ENCODE peak calls at places on chromosome 1, in ten cellular contexts. S, Q, X, B, C, L, H, A, E and U are unnamed samples.

GRCh38 chr1:93042134-93042821 is 36.8 kb upstream of the MTF2 start:
- DNase-seq in H (no peak), C (no peak), A (no peak), L (no peak), S (no peak), X (no peak), Q (no peak), E (peak; percentile 68), B (no peak), U (no peak)

GRCh38 chr1:67060811-67061218 is 6.9 kb upstream of the SLC35D1 start:
- DNase-seq in A (no peak), Q (peak; percentile 97), B (peak; percentile 93), S (no peak), E (no peak), X (peak; percentile 96), C (peak; percentile 23), L (no peak), H (no peak), U (no peak)

GRCh38 chr1:61241864-61242472 is 159.6 kb downstream of the NFIA start:
- DNase-seq in B (no peak), A (no peak), L (no peak), Q (no peak), C (no peak), E (no peak), X (no peak), S (no peak), H (no peak), U (no peak)

GRCh38 chr1:12059722-12060464 is 3.2 kb upstream of the TNFRSF8 start:
- DNase-seq in S (no peak), X (no peak), A (no peak), C (no peak), L (no peak), B (no peak), E (no peak), Q (no peak), H (no peak), U (no peak)

GRCh38 chr1:231278100-231278790 is 37.2 kb downstream of the GNPAT start:
- DNase-seq in H (peak; percentile 71), B (no peak), Q (no peak), A (peak; percentile 66), S (no peak), C (peak; percentile 61), L (no peak), E (no peak), X (no peak), U (peak; percentile 54)

GRCh38 chr1:172383541-172383940 is 36.9 kb upstream of the C1orf105 start:
- DNase-seq in E (no peak), H (no peak), C (no peak), L (no peak), B (no peak), X (peak; percentile 83), Q (no peak), S (no peak), A (no peak), U (no peak)

GRCh38 chr1:173476197-173476663 is 905 bp upstream of the PRDX6 start:
- DNase-seq in X (no peak), L (no peak), Q (no peak), S (no peak), H (no peak), C (no peak), A (no peak), B (peak; percentile 40), E (no peak), U (no peak)

GRCh38 chr1:216459651-216460200 is 36.5 kb upstream of the USH2A start:
- DNase-seq in B (peak; percentile 75), S (no peak), X (no peak), Q (no peak), L (no peak), C (no peak), E (no peak), H (no peak), A (no peak), U (no peak)

GRCh38 chr1:241156231-241156965 is 200.6 kb downstream of the RGS7 start:
- DNase-seq in E (no peak), H (no peak), Q (no peak), S (no peak), B (peak; percentile 97), C (no peak), A (no peak), X (peak; percentile 29), L (no peak), U (no peak)

GRCh38 chr1:4006676-4007374 is 106.8 kb upstream of the C1orf174 start:
- DNase-seq in E (no peak), L (no peak), B (no peak), A (no peak), H (no peak), S (no peak), Q (no peak), X (no peak), C (no peak), U (no peak)

GRCh38 chr1:160419150-160419837 is 18.9 kb downstream of the VANGL2 start:
- DNase-seq in A (no peak), H (no peak), B (no peak), C (no peak), S (no peak), X (no peak), E (peak; percentile 10), L (no peak), Q (no peak), U (no peak)

GRCh38 chr1:212344905-212345304 is 59.7 kb downstream of the PPP2R5A start:
- DNase-seq in X (no peak), H (no peak), L (no peak), B (no peak), S (no peak), A (no peak), Q (no peak), E (no peak), C (no peak), U (no peak)

GRCh38 chr1:30936541-30937171 is 28.1 kb upstream of the SDC3 start:
- DNase-seq in S (no peak), H (no peak), C (no peak), A (no peak), L (no peak), X (no peak), Q (no peak), B (no peak), E (no peak), U (no peak)

GRCh38 chr1:107976431-107977215 is 11.6 kb upstream of the VAV3 start:
- DNase-seq in L (no peak), S (no peak), C (no peak), E (no peak), A (no peak), H (no peak), Q (no peak), B (no peak), X (peak; percentile 72), U (no peak)
- TF ChIP-seq CTCF in L (no peak), S (no peak), C (no peak), E (no peak), A (no peak), H (no peak), Q (no peak), B (no peak), X (no peak), U (no peak)

DNA sequence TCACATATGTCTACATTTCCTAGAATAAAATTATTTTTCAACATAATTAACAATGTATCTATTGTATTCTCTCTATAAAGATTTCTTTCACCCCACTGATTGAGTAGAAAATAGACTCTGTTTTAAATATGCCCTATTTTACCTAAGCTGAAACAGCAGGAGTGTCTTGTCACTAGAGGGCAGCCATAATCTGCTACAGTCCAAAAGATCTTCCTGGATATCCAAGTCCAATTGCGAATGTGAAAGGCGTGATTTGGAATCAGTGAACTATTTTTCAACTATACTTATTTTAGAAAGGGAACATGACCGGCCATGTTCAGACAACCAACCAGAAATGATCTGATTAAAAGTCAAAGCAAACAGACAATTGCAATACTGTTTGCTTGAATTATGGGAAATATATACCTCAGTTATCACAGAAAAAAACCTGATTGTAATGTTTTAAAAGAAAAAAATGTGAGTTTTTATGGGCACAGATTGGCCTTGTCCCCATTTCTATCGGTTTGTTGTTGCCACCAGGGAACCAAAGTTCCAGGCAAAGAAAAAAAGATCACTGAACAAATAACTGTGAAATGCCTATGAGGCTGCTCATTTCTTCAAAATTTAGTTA is 1211.0 kb upstream of the ADGRL4 start:
- DNase-seq in S (no peak), C (no peak), H (no peak), B (peak; percentile 73), A (peak; percentile 5), L (no peak), E (no peak), Q (peak; percentile 20), X (peak; percentile 73), U (no peak)
- TF ChIP-seq CTCF in S (peak; percentile 61), C (peak; percentile 19), H (peak; percentile 52), B (peak; percentile 84), A (peak; percentile 40), L (peak; percentile 26), E (peak; percentile 9), Q (peak; percentile 79), X (peak; percentile 77), U (no peak)

DNA sequence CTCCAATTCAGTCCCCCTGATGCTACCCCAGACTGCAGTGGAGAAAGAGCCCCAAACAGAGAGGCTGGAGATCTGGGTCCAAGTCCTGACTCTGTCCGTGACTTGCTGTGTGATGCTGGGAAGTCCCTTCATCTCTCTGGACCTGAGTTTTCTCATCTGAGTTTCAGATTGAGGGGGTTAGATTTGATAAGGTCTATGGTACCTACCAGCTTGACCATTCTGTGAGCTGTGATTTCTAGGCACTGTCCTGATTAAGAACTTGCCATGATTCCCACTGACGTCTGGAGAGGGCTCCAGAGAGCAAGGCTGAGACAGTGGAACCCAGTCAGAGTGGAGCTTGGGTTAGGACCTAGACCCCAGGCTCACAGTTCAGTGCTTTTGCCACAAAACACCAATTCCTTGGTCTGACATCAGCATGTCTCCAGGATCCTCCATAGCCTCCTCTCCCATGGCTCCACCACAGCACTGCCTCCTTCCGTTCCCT is 43.8 kb upstream of the DMBX1 start:
- DNase-seq in Q (no peak), S (no peak), X (no peak), C (no peak), A (no peak), L (no peak), E (no peak), B (no peak), H (no peak), U (no peak)
- TF ChIP-seq CTCF in Q (no peak), S (peak; percentile 27), X (peak; percentile 11), C (no peak), A (no peak), L (no peak), E (no peak), B (peak; percentile 21), H (no peak), U (no peak)

GRCh38 chr1:64469977-64470669 is at the start of gene CACHD1:
- DNase-seq in B (peak; percentile 75), S (peak; percentile 82), A (peak; percentile 76), Q (peak; percentile 33), L (peak; percentile 87), E (peak; percentile 78), X (peak; percentile 80), C (peak; percentile 79), H (peak; percentile 74), U (peak; percentile 70)

GRCh38 chr1:64471218-64471719 is 1.3 kb downstream of the CACHD1 start:
- DNase-seq in C (peak; percentile 44), Q (no peak), H (peak; percentile 25), X (peak; percentile 26), S (peak; percentile 55), B (no peak), L (peak; percentile 64), E (peak; percentile 25), A (peak; percentile 32), U (peak; percentile 53)

GRCh38 chr1:64470670-64471217 is 815 bp downstream of the CACHD1 start:
- DNase-seq in A (peak; percentile 9), H (peak; percentile 25), Q (no peak), B (no peak), E (peak; percentile 32), X (peak; percentile 32), S (peak; percentile 35), L (peak; percentile 61), C (peak; percentile 35), U (no peak)

GRCh38 chr1:64469614-64469976 is 334 bp upstream of the CACHD1 start:
- DNase-seq in B (no peak), C (no peak), X (peak; percentile 9), L (no peak), S (no peak), Q (no peak), A (no peak), H (peak; percentile 14), E (no peak), U (no peak)

GRCh38 chr1:64469121-64469520 is 808 bp upstream of the CACHD1 start:
- DNase-seq in E (no peak), Q (no peak), L (no peak), X (no peak), H (no peak), A (no peak), S (peak; percentile 50), B (no peak), C (no peak), U (no peak)
- TF ChIP-seq CTCF in E (no peak), Q (no peak), L (no peak), X (no peak), H (no peak), A (no peak), S (no peak), B (no peak), C (no peak), U (no peak)